ENCODE peak calls at places on chromosomes 7 and 10, in seven cellular contexts. One of them, this sample, is unnamed.

GRCh38 chr10:89904755-89905154 is 203.4 kb downstream of the KIF20B start:
- DNase-seq in K562: no peak
- DNase-seq in substantia nigra: no peak
- DNase-seq in left ventricle myocardium inferior: no peak
- DNase-seq in naive thymus-derived CD4-positive, alpha-beta T cell: no peak
- DNase-seq in testis: no peak
- DNase-seq in OCI-LY7: no peak
- DNase-seq in this sample: no peak

GRCh38 chr10:20635545-20635944 is 261.6 kb downstream of the NEBL start:
- DNase-seq in K562: no peak
- DNase-seq in substantia nigra: no peak
- DNase-seq in left ventricle myocardium inferior: no peak
- DNase-seq in naive thymus-derived CD4-positive, alpha-beta T cell: no peak
- DNase-seq in testis: peak; percentile 17
- DNase-seq in OCI-LY7: no peak
- DNase-seq in this sample: no peak

GRCh38 chr10:74093530-74094164 is 57.0 kb downstream of the AP3M1 start:
- DNase-seq in K562: no peak
- DNase-seq in substantia nigra: no peak
- DNase-seq in left ventricle myocardium inferior: no peak
- DNase-seq in naive thymus-derived CD4-positive, alpha-beta T cell: no peak
- DNase-seq in testis: no peak
- DNase-seq in OCI-LY7: no peak
- DNase-seq in this sample: no peak

GRCh38 chr10:122164028-122164601 is 107.0 kb upstream of the BTBD16 start:
- DNase-seq in K562: no peak
- DNase-seq in substantia nigra: peak; percentile 44
- DNase-seq in left ventricle myocardium inferior: no peak
- DNase-seq in naive thymus-derived CD4-positive, alpha-beta T cell: no peak
- DNase-seq in testis: no peak
- DNase-seq in OCI-LY7: no peak
- DNase-seq in this sample: no peak

GRCh38 chr7:85634951-85635350 is 448.1 kb upstream of the SEMA3D start:
- DNase-seq in K562: no peak
- DNase-seq in substantia nigra: no peak
- DNase-seq in left ventricle myocardium inferior: no peak
- DNase-seq in naive thymus-derived CD4-positive, alpha-beta T cell: no peak
- DNase-seq in testis: no peak
- DNase-seq in OCI-LY7: no peak
- DNase-seq in this sample: no peak

GRCh38 chr10:122446668-122447410 is 7.6 kb upstream of the ARMS2 start:
- DNase-seq in K562: no peak
- DNase-seq in substantia nigra: no peak
- DNase-seq in left ventricle myocardium inferior: no peak
- DNase-seq in naive thymus-derived CD4-positive, alpha-beta T cell: no peak
- DNase-seq in testis: no peak
- DNase-seq in OCI-LY7: no peak
- DNase-seq in this sample: no peak

GRCh38 chr10:94334857-94335256 is 27.9 kb downstream of the NOC3L start:
- DNase-seq in K562: no peak
- DNase-seq in substantia nigra: no peak
- DNase-seq in left ventricle myocardium inferior: no peak
- DNase-seq in naive thymus-derived CD4-positive, alpha-beta T cell: no peak
- DNase-seq in testis: no peak
- DNase-seq in OCI-LY7: no peak
- DNase-seq in this sample: no peak

GRCh38 chr10:72274730-72275350 is 1.1 kb downstream of the DDIT4 start:
- DNase-seq in K562: peak; percentile 66
- DNase-seq in substantia nigra: peak; percentile 72
- DNase-seq in left ventricle myocardium inferior: peak; percentile 72
- DNase-seq in naive thymus-derived CD4-positive, alpha-beta T cell: peak; percentile 61
- DNase-seq in testis: peak; percentile 87
- DNase-seq in OCI-LY7: peak; percentile 73
- DNase-seq in this sample: peak; percentile 66

GRCh38 chr7:77209479-77210139 is 10.0 kb upstream of the FGL2 start:
- DNase-seq in K562: no peak
- DNase-seq in substantia nigra: no peak
- DNase-seq in left ventricle myocardium inferior: no peak
- DNase-seq in naive thymus-derived CD4-positive, alpha-beta T cell: no peak
- DNase-seq in testis: no peak
- DNase-seq in OCI-LY7: peak; percentile 32
- DNase-seq in this sample: no peak

GRCh38 chr10:58531084-58531695 is 18.5 kb downstream of the BICC1 start:
- DNase-seq in K562: peak; percentile 45
- DNase-seq in substantia nigra: no peak
- DNase-seq in left ventricle myocardium inferior: no peak
- DNase-seq in naive thymus-derived CD4-positive, alpha-beta T cell: peak; percentile 17
- DNase-seq in testis: peak; percentile 74
- DNase-seq in OCI-LY7: peak; percentile 54
- DNase-seq in this sample: no peak

GRCh38 chr7:25294624-25295023 is 66.3 kb upstream of the NPVF start:
- DNase-seq in K562: no peak
- DNase-seq in substantia nigra: no peak
- DNase-seq in left ventricle myocardium inferior: no peak
- DNase-seq in naive thymus-derived CD4-positive, alpha-beta T cell: no peak
- DNase-seq in testis: no peak
- DNase-seq in OCI-LY7: no peak
- DNase-seq in this sample: no peak

GRCh38 chr7:120170849-120171248 is 102.1 kb upstream of the KCND2 start:
- DNase-seq in K562: no peak
- DNase-seq in substantia nigra: no peak
- DNase-seq in left ventricle myocardium inferior: no peak
- DNase-seq in naive thymus-derived CD4-positive, alpha-beta T cell: no peak
- DNase-seq in testis: no peak
- DNase-seq in OCI-LY7: no peak
- DNase-seq in this sample: no peak

GRCh38 chr10:118754556-118755423 is at the start of gene CACUL1:
- DNase-seq in K562: peak; percentile 96
- DNase-seq in substantia nigra: peak; percentile 100
- DNase-seq in left ventricle myocardium inferior: peak; percentile 100
- DNase-seq in naive thymus-derived CD4-positive, alpha-beta T cell: peak; percentile 100
- DNase-seq in testis: peak; percentile 100
- DNase-seq in OCI-LY7: peak; percentile 99
- DNase-seq in this sample: peak; percentile 99

GRCh38 chr10:61643316-61643751 is 19.4 kb upstream of the CABCOCO1 start:
- DNase-seq in K562: no peak
- DNase-seq in substantia nigra: no peak
- DNase-seq in left ventricle myocardium inferior: no peak
- DNase-seq in naive thymus-derived CD4-positive, alpha-beta T cell: no peak
- DNase-seq in testis: no peak
- DNase-seq in OCI-LY7: no peak
- DNase-seq in this sample: no peak

GRCh38 chr7:74029991-74030415 is 2.0 kb downstream of the ELN start:
- DNase-seq in K562: no peak
- DNase-seq in substantia nigra: no peak
- DNase-seq in left ventricle myocardium inferior: no peak
- DNase-seq in naive thymus-derived CD4-positive, alpha-beta T cell: no peak
- DNase-seq in testis: peak; percentile 30
- DNase-seq in OCI-LY7: no peak
- DNase-seq in this sample: no peak

DNA sequence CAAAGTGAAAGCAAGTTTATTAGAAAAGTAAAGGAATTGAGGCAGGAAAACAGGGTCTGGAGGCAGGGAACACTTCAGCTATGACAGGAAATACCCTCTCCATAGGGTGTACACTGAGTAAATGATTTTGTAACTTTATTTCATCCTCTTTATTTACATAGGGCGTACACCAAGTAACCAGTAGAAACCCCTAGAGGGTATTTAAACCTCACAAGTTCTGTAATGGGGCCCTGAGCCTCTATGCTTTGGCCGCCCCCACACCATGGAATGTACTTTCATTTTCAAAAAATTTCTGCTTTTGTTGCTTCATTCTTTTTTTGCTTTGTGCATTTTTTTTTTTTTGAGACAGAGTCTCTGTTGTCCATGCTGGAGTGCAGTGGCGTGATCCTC is 1.4 kb upstream of the PSMG3 start:
- DNase-seq in K562: no peak
- DNase-seq in substantia nigra: no peak
- DNase-seq in left ventricle myocardium inferior: no peak
- DNase-seq in naive thymus-derived CD4-positive, alpha-beta T cell: no peak
- DNase-seq in testis: no peak
- DNase-seq in OCI-LY7: no peak
- DNase-seq in this sample: no peak
- H3K27ac ChIP-seq in K562: peak overlapping the region; percentile 95
- H3K27ac ChIP-seq in substantia nigra: no peak overlapping the region
- H3K27ac ChIP-seq in left ventricle myocardium inferior: peak overlapping the region; percentile 98
- H3K27ac ChIP-seq in naive thymus-derived CD4-positive, alpha-beta T cell: peak overlapping the region; percentile 95
- H3K27ac ChIP-seq in testis: peak overlapping the region; percentile 96
- H3K27ac ChIP-seq in OCI-LY7: no peak overlapping the region
- H3K27ac ChIP-seq in this sample: peak overlapping the region; percentile 14

GRCh38 chr10:69866246-69866687 is 64.6 kb downstream of the COL13A1 start:
- DNase-seq in K562: no peak
- DNase-seq in substantia nigra: no peak
- DNase-seq in left ventricle myocardium inferior: no peak
- DNase-seq in naive thymus-derived CD4-positive, alpha-beta T cell: no peak
- DNase-seq in testis: no peak
- DNase-seq in OCI-LY7: no peak
- DNase-seq in this sample: no peak
- H3K27ac ChIP-seq in K562: no peak overlapping the region
- H3K27ac ChIP-seq in substantia nigra: no peak overlapping the region
- H3K27ac ChIP-seq in left ventricle myocardium inferior: peak overlapping the region; percentile 53
- H3K27ac ChIP-seq in naive thymus-derived CD4-positive, alpha-beta T cell: no peak overlapping the region
- H3K27ac ChIP-seq in testis: peak overlapping the region; percentile 41
- H3K27ac ChIP-seq in OCI-LY7: no peak overlapping the region
- H3K27ac ChIP-seq in this sample: no peak overlapping the region

GRCh38 chr7:55189878-55190436 is 171.1 kb downstream of the EGFR start:
- DNase-seq in K562: no peak
- DNase-seq in substantia nigra: no peak
- DNase-seq in left ventricle myocardium inferior: no peak
- DNase-seq in naive thymus-derived CD4-positive, alpha-beta T cell: no peak
- DNase-seq in testis: peak; percentile 13
- DNase-seq in OCI-LY7: no peak
- DNase-seq in this sample: peak; percentile 27

GRCh38 chr7:55188590-55189446 is 170.0 kb downstream of the EGFR start:
- DNase-seq in K562: peak; percentile 20
- DNase-seq in substantia nigra: no peak
- DNase-seq in left ventricle myocardium inferior: no peak
- DNase-seq in naive thymus-derived CD4-positive, alpha-beta T cell: no peak
- DNase-seq in testis: no peak
- DNase-seq in OCI-LY7: no peak
- DNase-seq in this sample: no peak

GRCh38 chr7:55189447-55189760 is 170.6 kb downstream of the EGFR start:
- DNase-seq in K562: no peak
- DNase-seq in substantia nigra: no peak
- DNase-seq in left ventricle myocardium inferior: no peak
- DNase-seq in naive thymus-derived CD4-positive, alpha-beta T cell: no peak
- DNase-seq in testis: no peak
- DNase-seq in OCI-LY7: no peak
- DNase-seq in this sample: peak; percentile 11

GRCh38 chr7:55185941-55186609 is 167.3 kb downstream of the EGFR start:
- DNase-seq in K562: peak; percentile 17
- DNase-seq in substantia nigra: no peak
- DNase-seq in left ventricle myocardium inferior: no peak
- DNase-seq in naive thymus-derived CD4-positive, alpha-beta T cell: no peak
- DNase-seq in testis: no peak
- DNase-seq in OCI-LY7: no peak
- DNase-seq in this sample: no peak

DNA sequence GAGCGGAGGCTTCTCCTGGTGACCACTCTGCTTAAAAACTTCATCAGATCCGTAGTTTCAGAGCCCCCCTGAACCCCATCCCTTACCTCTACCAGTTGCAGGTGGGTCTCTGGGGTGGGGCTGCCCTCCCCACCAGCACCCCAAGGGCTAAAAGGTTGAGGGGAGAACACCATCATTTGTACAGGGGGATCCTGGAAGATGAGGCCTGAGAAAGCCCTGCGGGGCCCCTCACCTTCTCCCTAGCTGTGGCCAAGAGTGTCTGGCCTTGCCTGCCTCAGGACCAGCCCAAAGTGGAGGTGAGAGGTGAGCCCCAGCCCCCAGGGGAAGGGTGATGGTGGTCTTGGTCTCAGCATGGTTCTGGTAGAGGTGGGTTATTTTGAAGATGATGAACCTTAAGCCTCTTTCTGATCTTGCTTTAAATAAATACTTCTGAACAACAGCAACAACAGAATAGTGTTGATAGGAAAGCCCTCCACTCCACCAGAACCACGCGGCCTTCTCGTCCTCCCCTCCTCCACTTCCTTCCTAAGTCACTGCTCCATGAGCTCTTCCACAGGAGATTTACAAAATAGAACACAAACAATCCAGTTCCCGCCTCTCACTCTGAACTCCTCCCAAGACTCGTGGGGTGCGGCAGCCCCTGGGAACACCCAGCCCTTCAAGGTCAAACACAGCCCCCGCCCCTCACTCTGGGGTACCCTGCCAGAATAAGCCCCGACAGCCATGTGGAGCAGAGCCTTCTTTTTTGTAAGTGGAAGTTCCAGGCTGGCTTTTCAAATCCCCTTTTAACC is 169.1 kb downstream of the EGFR start:
- DNase-seq in K562: no peak
- DNase-seq in substantia nigra: no peak
- DNase-seq in left ventricle myocardium inferior: peak; percentile 47
- DNase-seq in naive thymus-derived CD4-positive, alpha-beta T cell: no peak
- DNase-seq in testis: peak; percentile 78
- DNase-seq in OCI-LY7: no peak
- DNase-seq in this sample: no peak
- H3K27ac ChIP-seq in K562: no peak overlapping the region
- H3K27ac ChIP-seq in substantia nigra: no peak overlapping the region
- H3K27ac ChIP-seq in left ventricle myocardium inferior: peak overlapping the region; percentile 61
- H3K27ac ChIP-seq in naive thymus-derived CD4-positive, alpha-beta T cell: no peak overlapping the region
- H3K27ac ChIP-seq in testis: peak overlapping the region; percentile 80
- H3K27ac ChIP-seq in OCI-LY7: no peak overlapping the region
- H3K27ac ChIP-seq in this sample: no peak overlapping the region

GRCh38 chr10:49279015-49279880 is 19.7 kb upstream of the C10orf71 start:
- DNase-seq in K562: no peak
- DNase-seq in substantia nigra: no peak
- DNase-seq in left ventricle myocardium inferior: no peak
- DNase-seq in naive thymus-derived CD4-positive, alpha-beta T cell: no peak
- DNase-seq in testis: no peak
- DNase-seq in OCI-LY7: no peak
- DNase-seq in this sample: no peak

GRCh38 chr10:49278497-49278902 is 20.5 kb upstream of the C10orf71 start:
- DNase-seq in K562: peak; percentile 52
- DNase-seq in substantia nigra: no peak
- DNase-seq in left ventricle myocardium inferior: no peak
- DNase-seq in naive thymus-derived CD4-positive, alpha-beta T cell: no peak
- DNase-seq in testis: no peak
- DNase-seq in OCI-LY7: no peak
- DNase-seq in this sample: no peak

GRCh38 chr10:49277973-49278372 is 21.0 kb upstream of the C10orf71 start:
- DNase-seq in K562: no peak
- DNase-seq in substantia nigra: no peak
- DNase-seq in left ventricle myocardium inferior: no peak
- DNase-seq in naive thymus-derived CD4-positive, alpha-beta T cell: no peak
- DNase-seq in testis: no peak
- DNase-seq in OCI-LY7: peak; percentile 8
- DNase-seq in this sample: no peak

GRCh38 chr10:49281461-49281860 is 17.5 kb upstream of the C10orf71 start:
- DNase-seq in K562: peak; percentile 65
- DNase-seq in substantia nigra: no peak
- DNase-seq in left ventricle myocardium inferior: no peak
- DNase-seq in naive thymus-derived CD4-positive, alpha-beta T cell: no peak
- DNase-seq in testis: peak; percentile 31
- DNase-seq in OCI-LY7: no peak
- DNase-seq in this sample: no peak

DNA sequence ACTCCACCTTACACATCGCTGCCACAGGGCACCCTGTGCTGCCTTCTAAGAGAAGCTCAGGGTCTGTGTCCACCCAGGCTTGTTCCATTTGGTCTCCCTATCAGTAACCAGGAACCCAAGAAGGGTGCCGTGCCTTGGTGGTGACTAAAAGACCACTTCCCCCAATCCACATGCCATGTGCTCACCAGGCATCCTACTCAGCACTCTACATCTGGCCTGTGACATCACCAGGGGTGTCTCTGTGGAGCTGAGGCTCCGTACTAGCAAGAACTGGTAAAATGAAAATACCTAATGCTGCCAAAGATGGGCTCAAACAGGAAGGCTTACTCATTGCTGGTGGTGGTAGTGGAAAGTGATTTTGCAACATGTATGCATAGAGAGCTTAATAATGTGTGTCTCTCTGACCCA is 19.0 kb upstream of the C10orf71 start:
- DNase-seq in K562: no peak
- DNase-seq in substantia nigra: no peak
- DNase-seq in left ventricle myocardium inferior: no peak
- DNase-seq in naive thymus-derived CD4-positive, alpha-beta T cell: no peak
- DNase-seq in testis: no peak
- DNase-seq in OCI-LY7: no peak
- DNase-seq in this sample: no peak
- H3K27ac ChIP-seq in K562: no peak overlapping the region
- H3K27ac ChIP-seq in substantia nigra: no peak overlapping the region
- H3K27ac ChIP-seq in left ventricle myocardium inferior: peak overlapping the region; percentile 85
- H3K27ac ChIP-seq in naive thymus-derived CD4-positive, alpha-beta T cell: no peak overlapping the region
- H3K27ac ChIP-seq in testis: no peak overlapping the region
- H3K27ac ChIP-seq in OCI-LY7: no peak overlapping the region
- H3K27ac ChIP-seq in this sample: no peak overlapping the region